ENCODE peak calls at places on chromosomes 2 and 18, in four cellular contexts. R is transverse colon, V is suprapubic skin, U is A549. P is an unnamed sample.

GRCh38 chr18:79900610-79901570 is 50.6 kb downstream of the SLC66A2 start:
- DNase-seq in U (no peak), R (peak; percentile 7), V (peak; percentile 56), P (peak; percentile 11)

GRCh38 chr18:62935994-62936393 is 220.7 kb downstream of the PHLPP1 start:
- DNase-seq in V (no peak), R (no peak), U (no peak), P (no peak)

GRCh38 chr18:54938506-54938905 is 20.8 kb downstream of the CCDC68 start:
- DNase-seq in U (no peak), R (no peak), V (no peak), P (no peak)

GRCh38 chr2:102186676-102187190 is at the start of gene IL1RL2:
- DNase-seq in U (no peak), V (peak; percentile 71), R (peak; percentile 46), P (no peak)

GRCh38 chr2:150135223-150135883 is 352.1 kb downstream of the RND3 start:
- DNase-seq in R (peak; percentile 34), U (peak; percentile 83), V (no peak), P (no peak)

GRCh38 chr2:63872571-63873328 is 31.1 kb downstream of the UGP2 start:
- DNase-seq in U (no peak), V (no peak), R (no peak), P (no peak)

GRCh38 chr2:38145226-38145625 is 69.3 kb upstream of the CYP1B1 start:
- DNase-seq in U (no peak), V (no peak), R (no peak), P (no peak)

GRCh38 chr2:68974946-68975665 is 670 bp downstream of the GKN1 start:
- DNase-seq in U (no peak), R (no peak), V (no peak), P (no peak)

GRCh38 chr2:232981767-232982360 is 31.2 kb downstream of the NGEF start:
- DNase-seq in R (no peak), U (no peak), V (no peak), P (no peak)

GRCh38 chr2:237304763-237305514 is 109.0 kb downstream of the COL6A3 start:
- DNase-seq in U (no peak), R (no peak), V (no peak), P (no peak)

GRCh38 chr2:238424313-238424700 is 2.4 kb upstream of the ASB1 start:
- DNase-seq in U (no peak), R (no peak), V (no peak), P (no peak)

GRCh38 chr2:7826656-7827055 is 855.2 kb upstream of the ID2 start:
- DNase-seq in V (no peak), R (no peak), U (no peak), P (no peak)

GRCh38 chr2:10962004-10962403 is 50.3 kb downstream of the KCNF1 start:
- DNase-seq in V (no peak), R (no peak), U (no peak), P (no peak)

DNA sequence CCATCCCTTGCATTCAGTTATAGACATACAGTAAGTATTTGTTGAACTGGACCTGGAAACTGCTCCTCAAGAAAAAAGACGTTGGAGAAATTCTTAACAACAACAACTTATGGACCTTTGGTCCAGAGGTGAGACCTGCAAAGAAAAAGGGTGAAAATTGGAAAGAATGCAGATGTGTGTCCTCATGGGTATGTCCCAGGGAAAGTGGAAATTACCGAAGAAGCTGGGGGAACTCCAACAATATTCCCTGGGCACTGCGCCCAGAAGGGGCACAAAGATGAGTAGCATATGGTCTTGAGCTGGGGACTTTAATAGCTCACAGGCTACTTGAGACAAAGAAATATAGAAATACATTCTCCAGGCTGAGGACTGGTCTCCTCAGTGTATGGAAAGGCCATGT is 35.5 kb upstream of the YWHAQ start:
- DNase-seq in U (no peak), V (no peak), R (no peak), P (no peak)
- H3K27ac ChIP-seq in U (peak overlapping the region; percentile 59), V (no peak overlapping the region), R (no peak overlapping the region), P (no peak overlapping the region)

GRCh38 chr2:106284255-106284654 is 90.2 kb upstream of the UXS1 start:
- DNase-seq in U (no peak), V (no peak), R (no peak), P (no peak)
- TF ChIP-seq EP300 in U (no peak), V (no peak), R (no peak), P (no peak)

GRCh38 chr18:31563778-31564177 is 27.9 kb upstream of the TTR start:
- DNase-seq in V (no peak), U (no peak), R (no peak), P (no peak)
- TF ChIP-seq CTCF in V (peak; percentile 8), U (peak; percentile 49), R (no peak), P (no peak)

GRCh38 chr2:136377423-136378382 is 259.8 kb upstream of the CXCR4 start:
- DNase-seq in R (no peak), V (no peak), U (no peak), P (no peak)

GRCh38 chr2:136376798-136377211 is 258.9 kb upstream of the CXCR4 start:
- DNase-seq in U (no peak), V (no peak), R (no peak), P (no peak)

GRCh38 chr2:136381245-136381644 is 263.3 kb upstream of the CXCR4 start:
- DNase-seq in R (no peak), U (no peak), V (no peak), P (no peak)

GRCh38 chr2:136376211-136376610 is 258.3 kb upstream of the CXCR4 start:
- DNase-seq in U (no peak), V (no peak), R (no peak), P (no peak)

DNA sequence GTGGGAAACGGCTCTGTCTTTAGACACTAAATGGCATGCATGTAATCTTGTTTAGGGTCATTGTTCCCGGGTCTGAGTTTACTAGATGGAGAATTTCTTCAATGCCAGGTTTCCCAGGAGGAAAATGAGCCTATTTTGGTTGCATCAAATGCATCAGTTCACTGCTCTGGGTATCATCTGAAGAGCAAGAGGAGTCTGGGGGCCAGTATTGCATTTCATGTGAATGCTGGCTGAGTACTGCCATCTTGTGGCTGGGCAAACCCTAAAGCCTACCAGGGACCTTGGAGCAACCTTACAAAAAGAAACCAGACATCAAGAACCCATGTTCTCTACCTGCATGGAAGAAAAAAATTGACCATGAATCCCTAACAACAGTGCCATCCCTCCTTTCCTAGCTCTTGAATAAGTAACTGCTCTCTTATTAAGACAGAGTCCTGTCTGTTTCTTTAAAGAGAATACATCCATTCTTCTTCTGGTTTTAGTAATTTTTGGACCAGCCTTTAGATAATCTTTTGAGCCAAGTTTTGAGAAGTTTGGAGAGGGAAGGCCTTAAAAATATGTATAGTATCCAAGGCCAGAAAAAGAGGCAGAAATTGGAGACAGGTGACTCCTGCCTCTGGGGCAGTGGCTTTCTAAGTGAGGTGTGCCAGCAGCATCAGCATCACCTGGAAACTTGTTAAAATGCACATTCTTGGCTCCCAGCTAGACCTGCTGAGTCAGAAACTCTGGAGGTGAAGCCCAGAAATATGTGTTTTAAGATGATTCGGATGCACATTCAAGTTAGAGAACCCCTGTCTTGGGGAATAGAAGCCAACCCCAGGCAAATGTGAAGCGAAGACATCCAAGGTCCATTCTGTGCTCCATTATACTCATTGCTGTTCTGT is 261.0 kb upstream of the CXCR4 start:
- DNase-seq in U (peak; percentile 53), V (no peak), R (peak; percentile 59), P (no peak)
- H3K27ac ChIP-seq in U (no peak overlapping the region), V (no peak overlapping the region), R (no peak overlapping the region), P (no peak overlapping the region)

P was measured in tibial nerve.